ENCODE peak calls at places on chromosomes 5 and 9, in six cellular contexts. W is CD14-positive monocyte, J is NCI-H1105 treated with DMSO at 0.1 percent for 48 hours, R is nephron progenitor cell, D is thoracic aorta, B is hippocampal formation. I is an unnamed sample.

GRCh38 chr5:111776903-111777302 is 19.9 kb upstream of the NREP start:
- DNase-seq in W (no peak), J (no peak), R (no peak), D (no peak), B (no peak), I (no peak)

GRCh38 chr9:36276840-36277239 is 18.6 kb upstream of the GNE start:
- DNase-seq in W (no peak), J (no peak), R (no peak), D (no peak), B (no peak), I (peak)

GRCh38 chr9:125797857-125798399 is 50.8 kb downstream of the PBX3 start:
- DNase-seq in W (no peak), J (no peak), R (no peak), D (no peak), B (no peak), I (peak)

GRCh38 chr5:79699766-79700400 is 10.2 kb downstream of the CMYA5 start:
- DNase-seq in W (no peak), J (no peak), R (no peak), D (no peak), B (no peak), I (no peak)

GRCh38 chr5:138544171-138545134 is 1.4 kb upstream of the ETF1 start:
- DNase-seq in W (no peak), J (no peak), R (peak), D (no peak), B (no peak), I (no peak)

GRCh38 chr9:97615439-97616072 is 17.6 kb downstream of the TSTD2 start:
- DNase-seq in W (no peak), J (peak), R (peak), D (no peak), B (peak), I (peak)

GRCh38 chr5:32678472-32678871 is 32.6 kb upstream of the NPR3 start:
- DNase-seq in W (no peak), J (no peak), R (no peak), D (no peak), B (no peak), I (no peak)

GRCh38 chr5:169070413-169070812 is 230.5 kb downstream of the SLIT3 start:
- DNase-seq in W (no peak), J (no peak), R (no peak), D (no peak), B (no peak), I (no peak)

GRCh38 chr5:162410365-162410764 is 342.8 kb downstream of the GABRG2 start:
- DNase-seq in W (no peak), J (no peak), R (no peak), D (no peak), B (no peak), I (no peak)

GRCh38 chr5:95822038-95822407 is 503 bp downstream of the GLRX start:
- DNase-seq in W (no peak), J (peak), R (peak), D (no peak), B (no peak), I (no peak)

GRCh38 chr9:89814340-89815040 is 209.7 kb downstream of the GADD45G start:
- DNase-seq in W (no peak), J (no peak), R (peak), D (no peak), B (no peak), I (no peak)

GRCh38 chr5:145495741-145496140 is 339.4 kb downstream of the PRELID2 start:
- DNase-seq in W (no peak), J (no peak), R (no peak), D (peak), B (no peak), I (peak)

GRCh38 chr9:125732562-125732961 is 14.6 kb upstream of the PBX3 start:
- DNase-seq in W (no peak), J (no peak), R (peak), D (no peak), B (no peak), I (no peak)

GRCh38 chr5:78634634-78635033 is 13.9 kb downstream of the LHFPL2 start:
- DNase-seq in W (no peak), J (no peak), R (no peak), D (no peak), B (no peak), I (no peak)

GRCh38 chr5:68911840-68912690 is 181.7 kb upstream of the SLC30A5 start:
- DNase-seq in W (no peak), J (no peak), R (no peak), D (no peak), B (no peak), I (peak)

GRCh38 chr9:108003551-108003950 is 514.0 kb upstream of the KLF4 start:
- DNase-seq in W (no peak), J (no peak), R (no peak), D (no peak), B (no peak), I (no peak)

GRCh38 chr9:130235558-130236435 is 29.8 kb upstream of the HMCN2 start:
- DNase-seq in W (no peak), J (peak), R (peak), D (no peak), B (peak), I (peak)

GRCh38 chr5:100026601-100027000 is 508.6 kb upstream of the FAM174A start:
- DNase-seq in W (no peak), J (peak), R (no peak), D (no peak), B (no peak), I (no peak)

GRCh38 chr5:81045389-81045807 is 85.2 kb downstream of the RASGRF2 start:
- DNase-seq in W (no peak), J (no peak), R (no peak), D (no peak), B (no peak), I (peak)

GRCh38 chr5:178415353-178415752 is 174.8 kb downstream of the COL23A1 start:
- DNase-seq in W (no peak), J (no peak), R (no peak), D (no peak), B (no peak), I (no peak)

GRCh38 chr9:126836216-126836615 is 24.2 kb upstream of the ZBTB34 start:
- DNase-seq in W (no peak), J (no peak), R (no peak), D (no peak), B (no peak), I (no peak)

GRCh38 chr5:14959443-14960119 is 88.0 kb upstream of the ANKH start:
- DNase-seq in W (no peak), J (no peak), R (no peak), D (no peak), B (no peak), I (peak)

GRCh38 chr5:43065384-43066230 is 25.5 kb upstream of the ANXA2R start:
- DNase-seq in W (peak), J (peak), R (peak), D (no peak), B (peak), I (no peak)

GRCh38 chr9:2271426-2271825 is 256.3 kb downstream of the SMARCA2 start:
- DNase-seq in W (peak), J (no peak), R (no peak), D (no peak), B (no peak), I (no peak)

GRCh38 chr5:114898602-114899001 is 271.1 kb downstream of the TRIM36 start:
- DNase-seq in W (no peak), J (no peak), R (no peak), D (no peak), B (no peak), I (no peak)

GRCh38 chr5:137735531-137736284 is at the start of gene KLHL3:
- DNase-seq in W (no peak), J (peak), R (peak), D (no peak), B (no peak), I (peak)

GRCh38 chr5:146872191-146872590 is 6.4 kb downstream of the PPP2R2B start:
- DNase-seq in W (no peak), J (no peak), R (no peak), D (no peak), B (no peak), I (no peak)